ENCODE peak calls at places on chromosomes 3 and 15, in six cellular contexts. One of them, this sample, is unnamed.
A peak's percentile ranks its signal among the peaks of the same experiment; 100 is the strongest.

GRCh38 chr3:124951511-124952390 is 17.2 kb upstream of the MUC13 start:
- DNase-seq in heart right ventricle: no peak
- DNase-seq in HL-60: no peak
- DNase-seq in pancreas: no peak
- DNase-seq in cardiac muscle cell: no peak
- DNase-seq in psoas muscle: no peak
- DNase-seq in this sample: peak; percentile 70

GRCh38 chr3:8554725-8555621 is 53.4 kb downstream of the LMCD1 start:
- DNase-seq in heart right ventricle: no peak
- DNase-seq in HL-60: no peak
- DNase-seq in pancreas: no peak
- DNase-seq in cardiac muscle cell: peak; percentile 28
- DNase-seq in psoas muscle: peak; percentile 72
- DNase-seq in this sample: no peak

GRCh38 chr3:13963137-13963886 is 83.4 kb upstream of the WNT7A start:
- DNase-seq in heart right ventricle: no peak
- DNase-seq in HL-60: no peak
- DNase-seq in pancreas: no peak
- DNase-seq in cardiac muscle cell: no peak
- DNase-seq in psoas muscle: no peak
- DNase-seq in this sample: no peak

GRCh38 chr3:9098716-9099675 is 135.7 kb upstream of the RAD18 start:
- DNase-seq in heart right ventricle: no peak
- DNase-seq in HL-60: no peak
- DNase-seq in pancreas: no peak
- DNase-seq in cardiac muscle cell: no peak
- DNase-seq in psoas muscle: no peak
- DNase-seq in this sample: peak; percentile 64

GRCh38 chr3:34948431-34948971 is 690.8 kb upstream of the ARPP21 start:
- DNase-seq in heart right ventricle: no peak
- DNase-seq in HL-60: no peak
- DNase-seq in pancreas: no peak
- DNase-seq in cardiac muscle cell: no peak
- DNase-seq in psoas muscle: no peak
- DNase-seq in this sample: no peak

GRCh38 chr3:12229144-12229871 is 59.6 kb upstream of the PPARG start:
- DNase-seq in heart right ventricle: no peak
- DNase-seq in HL-60: no peak
- DNase-seq in pancreas: no peak
- DNase-seq in cardiac muscle cell: no peak
- DNase-seq in psoas muscle: no peak
- DNase-seq in this sample: no peak

GRCh38 chr15:81001180-81002003 is 669 bp downstream of the TLNRD1 start:
- DNase-seq in heart right ventricle: peak; percentile 75
- DNase-seq in HL-60: no peak
- DNase-seq in pancreas: peak; percentile 46
- DNase-seq in cardiac muscle cell: peak; percentile 66
- DNase-seq in psoas muscle: peak; percentile 75
- DNase-seq in this sample: peak; percentile 63

GRCh38 chr15:96838088-96838487 is 507.6 kb downstream of the NR2F2 start:
- DNase-seq in heart right ventricle: no peak
- DNase-seq in HL-60: no peak
- DNase-seq in pancreas: no peak
- DNase-seq in cardiac muscle cell: no peak
- DNase-seq in psoas muscle: no peak
- DNase-seq in this sample: no peak

GRCh38 chr15:77440378-77440999 is 19.8 kb downstream of the HMG20A start:
- DNase-seq in heart right ventricle: no peak
- DNase-seq in HL-60: no peak
- DNase-seq in pancreas: no peak
- DNase-seq in cardiac muscle cell: no peak
- DNase-seq in psoas muscle: no peak
- DNase-seq in this sample: no peak

GRCh38 chr3:112074006-112074405 is 12.2 kb upstream of the C3orf52 start:
- DNase-seq in heart right ventricle: no peak
- DNase-seq in HL-60: no peak
- DNase-seq in pancreas: no peak
- DNase-seq in cardiac muscle cell: no peak
- DNase-seq in psoas muscle: no peak
- DNase-seq in this sample: no peak

GRCh38 chr3:112078125-112079083 is 7.8 kb upstream of the C3orf52 start:
- DNase-seq in heart right ventricle: no peak
- DNase-seq in HL-60: no peak
- DNase-seq in pancreas: no peak
- DNase-seq in cardiac muscle cell: no peak
- DNase-seq in psoas muscle: no peak
- DNase-seq in this sample: no peak

DNA sequence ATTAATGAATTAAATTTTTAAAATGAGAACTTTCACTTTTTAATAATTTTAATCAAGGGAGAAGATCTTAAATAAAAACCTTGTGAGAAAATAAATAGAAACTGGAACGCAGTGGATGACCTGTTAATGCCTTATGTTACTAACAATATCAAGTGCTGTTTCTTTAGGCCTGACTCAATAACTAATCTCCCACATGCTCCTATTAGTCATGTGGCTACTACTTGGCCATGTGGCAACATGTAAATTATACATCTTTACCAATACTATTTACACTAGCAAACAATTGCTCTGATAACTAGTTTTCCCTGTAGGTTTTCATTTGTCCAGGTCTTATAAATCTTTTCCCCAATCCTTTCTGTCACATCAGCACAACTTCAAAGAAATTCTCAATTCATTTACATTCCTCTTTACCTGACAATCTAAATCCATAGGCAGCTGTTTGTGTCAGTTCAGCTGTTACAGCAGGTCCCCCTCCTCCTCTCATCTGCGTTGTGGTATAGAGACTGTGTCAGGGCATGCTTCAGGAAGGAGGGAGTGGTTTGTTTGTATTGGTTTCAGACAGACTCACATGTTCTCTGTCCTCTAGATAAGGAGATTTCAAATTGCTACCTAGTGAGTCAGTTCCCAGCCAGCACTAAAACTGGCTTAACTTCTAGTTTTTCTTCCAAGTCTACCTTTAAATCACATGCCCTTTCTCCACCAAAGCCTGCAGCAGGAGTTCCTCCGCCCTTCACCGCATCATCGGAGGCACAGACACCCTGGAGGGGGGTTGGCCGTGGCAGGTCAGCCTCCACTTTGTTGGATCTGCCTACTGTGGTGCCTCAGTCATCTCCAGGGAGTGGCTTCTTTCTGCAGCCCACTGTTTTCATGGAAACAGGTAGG is 11.3 kb upstream of the C3orf52 start:
- DNase-seq in heart right ventricle: no peak
- DNase-seq in HL-60: no peak
- DNase-seq in pancreas: peak; percentile 66
- DNase-seq in cardiac muscle cell: peak; percentile 21
- DNase-seq in psoas muscle: no peak
- DNase-seq in this sample: peak; percentile 29
- H3K27ac ChIP-seq in heart right ventricle: no peak overlapping the region
- H3K27ac ChIP-seq in HL-60: no peak overlapping the region
- H3K27ac ChIP-seq in pancreas: peak overlapping the region; percentile 81
- H3K27ac ChIP-seq in cardiac muscle cell: no peak overlapping the region
- H3K27ac ChIP-seq in psoas muscle: no peak overlapping the region
- H3K27ac ChIP-seq in this sample: peak overlapping the region; percentile 34

DNA sequence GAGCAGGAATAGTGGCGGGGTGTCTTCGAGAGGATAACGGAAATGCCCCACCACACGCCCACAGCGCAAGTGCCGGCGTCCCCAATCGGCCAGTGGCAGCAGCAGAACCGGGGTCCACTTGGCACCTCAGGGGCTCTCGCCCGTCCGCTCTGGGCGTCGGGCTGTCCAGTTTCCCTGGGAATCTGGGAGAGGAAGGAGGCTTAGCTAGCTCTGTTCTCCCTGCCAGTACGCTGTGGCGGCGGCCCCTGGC is 53.7 kb downstream of the CCDC54 start:
- DNase-seq in heart right ventricle: peak; percentile 34
- DNase-seq in HL-60: no peak
- DNase-seq in pancreas: no peak
- DNase-seq in cardiac muscle cell: no peak
- DNase-seq in psoas muscle: no peak
- DNase-seq in this sample: no peak
- H3K27ac ChIP-seq in heart right ventricle: peak overlapping the region; percentile 88
- H3K27ac ChIP-seq in HL-60: no peak overlapping the region
- H3K27ac ChIP-seq in pancreas: peak overlapping the region; percentile 98
- H3K27ac ChIP-seq in cardiac muscle cell: no peak overlapping the region
- H3K27ac ChIP-seq in psoas muscle: peak overlapping the region; percentile 92
- H3K27ac ChIP-seq in this sample: peak overlapping the region; percentile 79

DNA sequence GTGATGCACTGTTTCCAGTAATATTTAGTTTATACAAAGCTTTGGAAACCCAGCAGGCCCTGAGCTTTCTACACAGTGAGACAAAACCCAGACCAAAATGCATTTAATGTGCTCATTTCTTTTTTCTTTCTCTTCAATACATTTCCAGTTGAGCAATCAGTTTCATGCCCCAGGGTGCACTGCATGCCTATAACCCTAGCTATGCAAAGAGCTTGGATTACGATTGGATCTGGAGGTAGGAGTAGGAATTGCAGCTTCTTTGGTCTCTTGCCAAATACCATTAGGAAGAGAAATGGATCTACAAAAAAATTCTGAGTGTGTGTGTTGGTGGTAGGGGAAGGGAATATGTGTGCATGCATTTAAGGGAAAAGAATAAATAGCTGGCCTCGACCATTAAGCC is 1001.4 kb downstream of the SQOR start:
- DNase-seq in heart right ventricle: no peak
- DNase-seq in HL-60: no peak
- DNase-seq in pancreas: no peak
- DNase-seq in cardiac muscle cell: peak; percentile 10
- DNase-seq in psoas muscle: no peak
- DNase-seq in this sample: no peak
- H3K27ac ChIP-seq in heart right ventricle: no peak overlapping the region
- H3K27ac ChIP-seq in HL-60: no peak overlapping the region
- H3K27ac ChIP-seq in pancreas: no peak overlapping the region
- H3K27ac ChIP-seq in cardiac muscle cell: no peak overlapping the region
- H3K27ac ChIP-seq in psoas muscle: no peak overlapping the region
- H3K27ac ChIP-seq in this sample: no peak overlapping the region

GRCh38 chr3:24141548-24141947 is 196.5 kb downstream of the NR1D2 start:
- DNase-seq in heart right ventricle: no peak
- DNase-seq in HL-60: no peak
- DNase-seq in pancreas: no peak
- DNase-seq in cardiac muscle cell: no peak
- DNase-seq in psoas muscle: no peak
- DNase-seq in this sample: no peak
- H3K27ac ChIP-seq in heart right ventricle: no peak overlapping the region
- H3K27ac ChIP-seq in HL-60: no peak overlapping the region
- H3K27ac ChIP-seq in pancreas: no peak overlapping the region
- H3K27ac ChIP-seq in cardiac muscle cell: no peak overlapping the region
- H3K27ac ChIP-seq in psoas muscle: no peak overlapping the region
- H3K27ac ChIP-seq in this sample: no peak overlapping the region

GRCh38 chr15:100311099-100311751 is 30.6 kb downstream of the ADAMTS17 start:
- DNase-seq in heart right ventricle: peak; percentile 27
- DNase-seq in HL-60: no peak
- DNase-seq in pancreas: no peak
- DNase-seq in cardiac muscle cell: no peak
- DNase-seq in psoas muscle: no peak
- DNase-seq in this sample: no peak
- H3K27ac ChIP-seq in heart right ventricle: no peak overlapping the region
- H3K27ac ChIP-seq in HL-60: no peak overlapping the region
- H3K27ac ChIP-seq in pancreas: no peak overlapping the region
- H3K27ac ChIP-seq in cardiac muscle cell: no peak overlapping the region
- H3K27ac ChIP-seq in psoas muscle: no peak overlapping the region
- H3K27ac ChIP-seq in this sample: no peak overlapping the region

GRCh38 chr3:171615281-171615680 is 155.1 kb upstream of the TNIK start:
- DNase-seq in heart right ventricle: no peak
- DNase-seq in HL-60: no peak
- DNase-seq in pancreas: no peak
- DNase-seq in cardiac muscle cell: no peak
- DNase-seq in psoas muscle: no peak
- DNase-seq in this sample: no peak

GRCh38 chr3:171620825-171621434 is 160.7 kb upstream of the TNIK start:
- DNase-seq in heart right ventricle: no peak
- DNase-seq in HL-60: no peak
- DNase-seq in pancreas: no peak
- DNase-seq in cardiac muscle cell: no peak
- DNase-seq in psoas muscle: no peak
- DNase-seq in this sample: no peak

GRCh38 chr3:171615742-171616141 is 155.5 kb upstream of the TNIK start:
- DNase-seq in heart right ventricle: no peak
- DNase-seq in HL-60: no peak
- DNase-seq in pancreas: no peak
- DNase-seq in cardiac muscle cell: no peak
- DNase-seq in psoas muscle: no peak
- DNase-seq in this sample: no peak

GRCh38 chr3:171614318-171614967 is 154.2 kb upstream of the TNIK start:
- DNase-seq in heart right ventricle: peak; percentile 10
- DNase-seq in HL-60: no peak
- DNase-seq in pancreas: peak; percentile 10
- DNase-seq in cardiac muscle cell: peak; percentile 65
- DNase-seq in psoas muscle: peak; percentile 42
- DNase-seq in this sample: no peak

GRCh38 chr3:171616798-171617197 is 156.6 kb upstream of the TNIK start:
- DNase-seq in heart right ventricle: no peak
- DNase-seq in HL-60: no peak
- DNase-seq in pancreas: no peak
- DNase-seq in cardiac muscle cell: no peak
- DNase-seq in psoas muscle: no peak
- DNase-seq in this sample: no peak
- H3K27ac ChIP-seq in heart right ventricle: no peak overlapping the region
- H3K27ac ChIP-seq in HL-60: no peak overlapping the region
- H3K27ac ChIP-seq in pancreas: peak overlapping the region; percentile 8
- H3K27ac ChIP-seq in cardiac muscle cell: no peak overlapping the region
- H3K27ac ChIP-seq in psoas muscle: no peak overlapping the region
- H3K27ac ChIP-seq in this sample: no peak overlapping the region

DNA sequence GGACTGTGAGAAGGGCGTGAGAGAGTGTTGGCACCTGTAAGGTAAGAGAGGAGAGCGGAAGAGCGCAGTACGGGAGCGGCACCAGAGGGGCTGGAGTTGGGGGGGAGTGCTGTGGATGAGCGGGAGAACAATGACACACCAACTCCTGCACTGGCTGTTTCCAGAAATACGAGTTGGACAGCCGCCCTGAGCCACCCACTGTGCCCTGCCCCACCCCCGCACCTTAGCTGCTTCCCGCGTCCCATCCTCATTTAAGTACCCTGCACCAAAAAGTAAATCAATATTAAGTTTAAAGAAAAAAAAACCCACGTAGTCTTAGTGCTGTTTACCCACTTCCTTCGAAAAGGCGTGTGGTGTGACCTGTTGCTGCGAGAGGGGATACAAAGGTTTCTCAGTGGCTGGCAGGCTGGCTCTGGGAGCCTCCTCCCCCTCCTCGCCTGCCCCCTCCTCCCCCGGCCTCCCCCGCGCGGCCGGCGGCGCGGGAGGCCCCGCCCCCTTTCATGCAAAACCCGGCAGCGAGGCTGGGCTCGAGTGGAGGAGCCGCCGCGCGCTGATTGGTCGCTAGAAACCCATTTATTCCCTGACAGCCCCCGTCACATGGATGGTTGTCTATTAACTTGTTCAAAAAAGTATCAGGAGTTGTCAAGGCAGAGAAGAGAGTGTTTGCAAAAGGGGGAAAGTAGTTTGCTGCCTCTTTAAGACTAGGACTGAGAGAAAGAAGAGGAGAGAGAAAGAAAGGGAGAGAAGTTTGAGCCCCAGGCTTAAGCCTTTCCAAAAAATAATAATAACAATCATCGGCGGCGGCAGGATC is at the start of gene SOX2:
- DNase-seq in heart right ventricle: no peak
- DNase-seq in HL-60: no peak
- DNase-seq in pancreas: peak; percentile 49
- DNase-seq in cardiac muscle cell: peak; percentile 86
- DNase-seq in psoas muscle: no peak
- DNase-seq in this sample: no peak
- H3K27ac ChIP-seq in heart right ventricle: no peak within 1 kb of the TSS
- H3K27ac ChIP-seq in HL-60: no peak within 1 kb of the TSS
- H3K27ac ChIP-seq in pancreas: no peak within 1 kb of the TSS
- H3K27ac ChIP-seq in cardiac muscle cell: no peak within 1 kb of the TSS
- H3K27ac ChIP-seq in psoas muscle: no peak within 1 kb of the TSS
- H3K27ac ChIP-seq in this sample: no peak within 1 kb of the TSS

This sample was measured in adrenal gland.